ENCODE peak calls at places on chromosomes 11 and 22, in six cellular contexts. C is HuH-7; S is mucosa of gallbladder; A is breast epithelium; U is CD8-positive, alpha-beta memory T cell; O is NCI-H460. Q is an unnamed sample.

GRCh38 chr11:122226810-122227379 is 110.9 kb upstream of the BLID start:
- DNase-seq in C (no peak), S (no peak), A (no peak), U (no peak), O (no peak), Q (no peak)

GRCh38 chr11:66062408-66062807 is 7.7 kb upstream of the PACS1 start:
- DNase-seq in C (no peak), S (no peak), A (no peak), U (no peak), O (no peak), Q (no peak)

GRCh38 chr11:75420224-75421034 is 12.6 kb downstream of the KLHL35 start:
- DNase-seq in C (no peak), S (no peak), A (no peak), U (no peak), O (no peak), Q (no peak)

GRCh38 chr22:43481528-43482309 is 69.9 kb downstream of the MPPED1 start:
- DNase-seq in C (peak; percentile 46), S (no peak), A (no peak), U (no peak), O (no peak), Q (peak; percentile 11)

GRCh38 chr11:128790200-128790599 is 76.9 kb downstream of the KCNJ1 start:
- DNase-seq in C (no peak), S (no peak), A (peak; percentile 60), U (no peak), O (no peak), Q (peak; percentile 92)

GRCh38 chr11:62146476-62147200 is 22.8 kb downstream of the INCENP start:
- DNase-seq in C (no peak), S (no peak), A (no peak), U (no peak), O (no peak), Q (no peak)

GRCh38 chr22:26479792-26480610 is 3.6 kb downstream of the HPS4 start:
- DNase-seq in C (peak; percentile 37), S (no peak), A (no peak), U (no peak), O (no peak), Q (no peak)

GRCh38 chr22:40107244-40107643 is 70.5 kb upstream of the TNRC6B start:
- DNase-seq in C (no peak), S (no peak), A (no peak), U (no peak), O (no peak), Q (no peak)

GRCh38 chr11:4607111-4607510 is 920 bp downstream of the TRIM68 start:
- DNase-seq in C (no peak), S (no peak), A (no peak), U (no peak), O (no peak), Q (peak; percentile 23)